ENCODE peak calls at places on chromosomes 7 and 10, in four cellular contexts. One of them, this sample, is unnamed.

GRCh38 chr10:86523348-86523747 is 1.8 kb upstream of the WAPL start:
- DNase-seq in stimulated activated CD4-positive, alpha-beta T cell treated with anti-CD3 and anti-CD28 coated beads, Interleukin-4, amount 100 ng/mL, for 4 hours: no peak
- DNase-seq in H1: no peak
- DNase-seq in fibroblast of lung: no peak
- DNase-seq in this sample: peak; percentile 62

GRCh38 chr7:112802406-112802805 is 12.2 kb upstream of the TMEM168 start:
- DNase-seq in H1: no peak
- DNase-seq in fibroblast of lung: no peak
- DNase-seq in stimulated activated CD4-positive, alpha-beta T cell treated with anti-CD3 and anti-CD28 coated beads, Interleukin-4, amount 100 ng/mL, for 4 hours: no peak
- DNase-seq in this sample: no peak

GRCh38 chr10:69861251-69862240 is 59.8 kb downstream of the COL13A1 start:
- DNase-seq in fibroblast of lung: peak; percentile 83
- DNase-seq in stimulated activated CD4-positive, alpha-beta T cell treated with anti-CD3 and anti-CD28 coated beads, Interleukin-4, amount 100 ng/mL, for 4 hours: no peak
- DNase-seq in H1: no peak
- DNase-seq in this sample: no peak

GRCh38 chr10:112912441-112912911 is 37.6 kb upstream of the TCF7L2 start:
- DNase-seq in stimulated activated CD4-positive, alpha-beta T cell treated with anti-CD3 and anti-CD28 coated beads, Interleukin-4, amount 100 ng/mL, for 4 hours: no peak
- DNase-seq in H1: no peak
- DNase-seq in fibroblast of lung: peak; percentile 35
- DNase-seq in this sample: no peak

GRCh38 chr10:57830877-57831535 is 436.7 kb downstream of the IPMK start:
- DNase-seq in H1: no peak
- DNase-seq in fibroblast of lung: no peak
- DNase-seq in stimulated activated CD4-positive, alpha-beta T cell treated with anti-CD3 and anti-CD28 coated beads, Interleukin-4, amount 100 ng/mL, for 4 hours: no peak
- DNase-seq in this sample: no peak

GRCh38 chr10:98296514-98296913 is 28.5 kb upstream of the LOXL4 start:
- DNase-seq in fibroblast of lung: peak; percentile 12
- DNase-seq in stimulated activated CD4-positive, alpha-beta T cell treated with anti-CD3 and anti-CD28 coated beads, Interleukin-4, amount 100 ng/mL, for 4 hours: no peak
- DNase-seq in H1: no peak
- DNase-seq in this sample: no peak

GRCh38 chr7:17233643-17234397 is 64.6 kb upstream of the AHR start:
- DNase-seq in stimulated activated CD4-positive, alpha-beta T cell treated with anti-CD3 and anti-CD28 coated beads, Interleukin-4, amount 100 ng/mL, for 4 hours: peak; percentile 6
- DNase-seq in fibroblast of lung: no peak
- DNase-seq in H1: no peak
- DNase-seq in this sample: no peak

GRCh38 chr10:61744469-61744868 is 81.7 kb downstream of the CABCOCO1 start:
- DNase-seq in H1: no peak
- DNase-seq in stimulated activated CD4-positive, alpha-beta T cell treated with anti-CD3 and anti-CD28 coated beads, Interleukin-4, amount 100 ng/mL, for 4 hours: no peak
- DNase-seq in fibroblast of lung: no peak
- DNase-seq in this sample: no peak

GRCh38 chr10:14838582-14839304 is 637 bp downstream of the HSPA14 start:
- DNase-seq in stimulated activated CD4-positive, alpha-beta T cell treated with anti-CD3 and anti-CD28 coated beads, Interleukin-4, amount 100 ng/mL, for 4 hours: peak; percentile 17
- DNase-seq in fibroblast of lung: peak; percentile 18
- DNase-seq in H1: peak; percentile 74
- DNase-seq in this sample: peak; percentile 8

GRCh38 chr10:36725581-36726520 is 399.5 kb upstream of the ANKRD30A start:
- DNase-seq in H1: peak; percentile 55
- DNase-seq in fibroblast of lung: peak; percentile 69
- DNase-seq in stimulated activated CD4-positive, alpha-beta T cell treated with anti-CD3 and anti-CD28 coated beads, Interleukin-4, amount 100 ng/mL, for 4 hours: no peak
- DNase-seq in this sample: peak; percentile 52

GRCh38 chr10:89518876-89519842 is 16.2 kb downstream of the SLC16A12 start:
- DNase-seq in stimulated activated CD4-positive, alpha-beta T cell treated with anti-CD3 and anti-CD28 coated beads, Interleukin-4, amount 100 ng/mL, for 4 hours: no peak
- DNase-seq in fibroblast of lung: peak; percentile 54
- DNase-seq in H1: no peak
- DNase-seq in this sample: no peak

GRCh38 chr7:99004216-99004615 is 125.9 kb downstream of the TRRAP start:
- DNase-seq in stimulated activated CD4-positive, alpha-beta T cell treated with anti-CD3 and anti-CD28 coated beads, Interleukin-4, amount 100 ng/mL, for 4 hours: no peak
- DNase-seq in H1: no peak
- DNase-seq in fibroblast of lung: no peak
- DNase-seq in this sample: no peak

GRCh38 chr7:120373174-120373573 is 100.2 kb downstream of the KCND2 start:
- DNase-seq in fibroblast of lung: no peak
- DNase-seq in stimulated activated CD4-positive, alpha-beta T cell treated with anti-CD3 and anti-CD28 coated beads, Interleukin-4, amount 100 ng/mL, for 4 hours: no peak
- DNase-seq in H1: no peak
- DNase-seq in this sample: no peak

GRCh38 chr10:86440874-86441838 is 74.6 kb upstream of the GRID1 start:
- DNase-seq in stimulated activated CD4-positive, alpha-beta T cell treated with anti-CD3 and anti-CD28 coated beads, Interleukin-4, amount 100 ng/mL, for 4 hours: no peak
- DNase-seq in fibroblast of lung: peak; percentile 23
- DNase-seq in H1: no peak
- DNase-seq in this sample: peak; percentile 26

GRCh38 chr10:104254493-104255243 is at the start of gene GSTO1:
- DNase-seq in stimulated activated CD4-positive, alpha-beta T cell treated with anti-CD3 and anti-CD28 coated beads, Interleukin-4, amount 100 ng/mL, for 4 hours: peak; percentile 50
- DNase-seq in H1: peak; percentile 67
- DNase-seq in fibroblast of lung: peak; percentile 77
- DNase-seq in this sample: peak; percentile 61

GRCh38 chr10:15420858-15421257 is 49.8 kb upstream of the FAM171A1 start:
- DNase-seq in H1: no peak
- DNase-seq in stimulated activated CD4-positive, alpha-beta T cell treated with anti-CD3 and anti-CD28 coated beads, Interleukin-4, amount 100 ng/mL, for 4 hours: no peak
- DNase-seq in fibroblast of lung: no peak
- DNase-seq in this sample: no peak

GRCh38 chr10:113476191-113476590 is 76.7 kb upstream of the HABP2 start:
- DNase-seq in fibroblast of lung: no peak
- DNase-seq in stimulated activated CD4-positive, alpha-beta T cell treated with anti-CD3 and anti-CD28 coated beads, Interleukin-4, amount 100 ng/mL, for 4 hours: no peak
- DNase-seq in H1: no peak
- DNase-seq in this sample: no peak

GRCh38 chr10:77290528-77291155 is 347.0 kb downstream of the KCNMA1 start:
- DNase-seq in stimulated activated CD4-positive, alpha-beta T cell treated with anti-CD3 and anti-CD28 coated beads, Interleukin-4, amount 100 ng/mL, for 4 hours: no peak
- DNase-seq in fibroblast of lung: peak; percentile 55
- DNase-seq in H1: no peak
- DNase-seq in this sample: no peak

GRCh38 chr7:112790651-112790973 is 419 bp upstream of the TMEM168 start:
- DNase-seq in H1: no peak
- DNase-seq in fibroblast of lung: no peak
- DNase-seq in stimulated activated CD4-positive, alpha-beta T cell treated with anti-CD3 and anti-CD28 coated beads, Interleukin-4, amount 100 ng/mL, for 4 hours: no peak
- DNase-seq in this sample: peak; percentile 52

GRCh38 chr7:101934618-101935017 is 117.2 kb downstream of the CUX1 start:
- DNase-seq in stimulated activated CD4-positive, alpha-beta T cell treated with anti-CD3 and anti-CD28 coated beads, Interleukin-4, amount 100 ng/mL, for 4 hours: no peak
- DNase-seq in fibroblast of lung: no peak
- DNase-seq in H1: peak; percentile 54
- DNase-seq in this sample: no peak

GRCh38 chr10:95467162-95467599 is 94.0 kb downstream of the SORBS1 start:
- DNase-seq in H1: peak; percentile 65
- DNase-seq in stimulated activated CD4-positive, alpha-beta T cell treated with anti-CD3 and anti-CD28 coated beads, Interleukin-4, amount 100 ng/mL, for 4 hours: no peak
- DNase-seq in fibroblast of lung: no peak
- DNase-seq in this sample: no peak

GRCh38 chr7:158061031-158061630 is 526.5 kb downstream of the PTPRN2 start:
- DNase-seq in fibroblast of lung: no peak
- DNase-seq in H1: no peak
- DNase-seq in stimulated activated CD4-positive, alpha-beta T cell treated with anti-CD3 and anti-CD28 coated beads, Interleukin-4, amount 100 ng/mL, for 4 hours: no peak
- DNase-seq in this sample: no peak

GRCh38 chr7:134368851-134369533 is 52.3 kb upstream of the SLC35B4 start:
- DNase-seq in fibroblast of lung: peak; percentile 74
- DNase-seq in H1: no peak
- DNase-seq in stimulated activated CD4-positive, alpha-beta T cell treated with anti-CD3 and anti-CD28 coated beads, Interleukin-4, amount 100 ng/mL, for 4 hours: no peak
- DNase-seq in this sample: no peak

GRCh38 chr10:88946965-88947590 is 5.5 kb downstream of the ACTA2 start:
- DNase-seq in H1: no peak
- DNase-seq in fibroblast of lung: no peak
- DNase-seq in stimulated activated CD4-positive, alpha-beta T cell treated with anti-CD3 and anti-CD28 coated beads, Interleukin-4, amount 100 ng/mL, for 4 hours: no peak
- DNase-seq in this sample: no peak

GRCh38 chr10:102152545-102152890 is 329 bp downstream of the NOLC1 start:
- DNase-seq in fibroblast of lung: no peak
- DNase-seq in stimulated activated CD4-positive, alpha-beta T cell treated with anti-CD3 and anti-CD28 coated beads, Interleukin-4, amount 100 ng/mL, for 4 hours: peak; percentile 56
- DNase-seq in H1: no peak
- DNase-seq in this sample: no peak

GRCh38 chr10:62264702-62265436 is 3.8 kb downstream of the RTKN2 start:
- DNase-seq in stimulated activated CD4-positive, alpha-beta T cell treated with anti-CD3 and anti-CD28 coated beads, Interleukin-4, amount 100 ng/mL, for 4 hours: no peak
- DNase-seq in fibroblast of lung: peak; percentile 92
- DNase-seq in H1: no peak
- DNase-seq in this sample: peak; percentile 56

GRCh38 chr7:6148724-6149360 is 117.7 kb downstream of the ANKRD61 start:
- DNase-seq in stimulated activated CD4-positive, alpha-beta T cell treated with anti-CD3 and anti-CD28 coated beads, Interleukin-4, amount 100 ng/mL, for 4 hours: no peak
- DNase-seq in H1: no peak
- DNase-seq in fibroblast of lung: no peak
- DNase-seq in this sample: no peak

GRCh38 chr10:13167568-13167967 is 6.2 kb downstream of the MCM10 start:
- DNase-seq in fibroblast of lung: no peak
- DNase-seq in H1: no peak
- DNase-seq in stimulated activated CD4-positive, alpha-beta T cell treated with anti-CD3 and anti-CD28 coated beads, Interleukin-4, amount 100 ng/mL, for 4 hours: no peak
- DNase-seq in this sample: no peak

GRCh38 chr7:27179503-27180430 is 5.3 kb downstream of the HOXA11 start:
- DNase-seq in fibroblast of lung: peak; percentile 56
- DNase-seq in stimulated activated CD4-positive, alpha-beta T cell treated with anti-CD3 and anti-CD28 coated beads, Interleukin-4, amount 100 ng/mL, for 4 hours: peak; percentile 67
- DNase-seq in H1: peak; percentile 93
- DNase-seq in this sample: no peak

GRCh38 chr10:132350946-132351345 is 19.0 kb downstream of the LRRC27 start:
- DNase-seq in fibroblast of lung: no peak
- DNase-seq in H1: no peak
- DNase-seq in stimulated activated CD4-positive, alpha-beta T cell treated with anti-CD3 and anti-CD28 coated beads, Interleukin-4, amount 100 ng/mL, for 4 hours: no peak
- DNase-seq in this sample: no peak

GRCh38 chr10:90871761-90872647 is at the start of gene RPP30:
- DNase-seq in fibroblast of lung: peak; percentile 78
- DNase-seq in H1: peak; percentile 88
- DNase-seq in stimulated activated CD4-positive, alpha-beta T cell treated with anti-CD3 and anti-CD28 coated beads, Interleukin-4, amount 100 ng/mL, for 4 hours: peak; percentile 81
- DNase-seq in this sample: no peak

GRCh38 chr10:80945267-80945880 is 407.7 kb downstream of the SH2D4B start:
- DNase-seq in fibroblast of lung: no peak
- DNase-seq in H1: no peak
- DNase-seq in stimulated activated CD4-positive, alpha-beta T cell treated with anti-CD3 and anti-CD28 coated beads, Interleukin-4, amount 100 ng/mL, for 4 hours: no peak
- DNase-seq in this sample: peak; percentile 64

GRCh38 chr10:107689318-107689717 is 524.8 kb upstream of the SORCS1 start:
- DNase-seq in fibroblast of lung: no peak
- DNase-seq in H1: no peak
- DNase-seq in stimulated activated CD4-positive, alpha-beta T cell treated with anti-CD3 and anti-CD28 coated beads, Interleukin-4, amount 100 ng/mL, for 4 hours: no peak
- DNase-seq in this sample: no peak

GRCh38 chr7:47627580-47628283 is 45.8 kb upstream of the TNS3 start:
- DNase-seq in H1: no peak
- DNase-seq in stimulated activated CD4-positive, alpha-beta T cell treated with anti-CD3 and anti-CD28 coated beads, Interleukin-4, amount 100 ng/mL, for 4 hours: no peak
- DNase-seq in fibroblast of lung: no peak
- DNase-seq in this sample: no peak

GRCh38 chr7:150753826-150754603 is 16.8 kb downstream of the GIMAP5 start:
- DNase-seq in fibroblast of lung: no peak
- DNase-seq in H1: no peak
- DNase-seq in stimulated activated CD4-positive, alpha-beta T cell treated with anti-CD3 and anti-CD28 coated beads, Interleukin-4, amount 100 ng/mL, for 4 hours: no peak
- DNase-seq in this sample: no peak

This sample was measured in pons.